ENCODE peak calls at places on chromosomes 12 and 14, in five cellular contexts. C, P, R, M and B are unnamed samples.

GRCh38 chr12:61647566-61647965 is 612.6 kb upstream of the USP15 start:
- DNase-seq in M (no peak), P (no peak), C (no peak), R (no peak), B (no peak)

GRCh38 chr12:32881107-32881506 is 15.5 kb downstream of the PKP2 start:
- DNase-seq in C (no peak), R (no peak), M (no peak), P (no peak), B (peak; percentile 15)

GRCh38 chr12:48629541-48629940 is 52.5 kb downstream of the KANSL2 start:
- DNase-seq in M (no peak), R (no peak), C (no peak), P (no peak), B (no peak)

GRCh38 chr14:101442451-101442850 is 118.8 kb upstream of the DIO3 start:
- DNase-seq in M (no peak), R (peak; percentile 78), C (no peak), P (no peak), B (no peak)

GRCh38 chr14:100537701-100538565 is 49.3 kb downstream of the BEGAIN start:
- DNase-seq in M (peak; percentile 15), R (peak; percentile 64), P (peak; percentile 23), C (no peak), B (peak; percentile 10)

GRCh38 chr14:101992708-101993107 is 28.3 kb downstream of the DYNC1H1 start:
- DNase-seq in M (no peak), C (no peak), P (no peak), R (no peak), B (no peak)

GRCh38 chr12:49953961-49954835 is 3.7 kb downstream of the AQP2 start:
- DNase-seq in P (no peak), C (no peak), M (no peak), R (peak; percentile 56), B (no peak)

GRCh38 chr12:71589478-71589881 is 74.2 kb downstream of the ZFC3H1 start:
- DNase-seq in C (no peak), M (no peak), P (no peak), R (no peak), B (no peak)

GRCh38 chr14:56172074-56172473 is 53.9 kb downstream of the PELI2 start:
- DNase-seq in P (no peak), R (no peak), C (no peak), M (no peak), B (no peak)

GRCh38 chr12:86290615-86291014 is 34.4 kb upstream of the MGAT4C start:
- DNase-seq in M (no peak), P (no peak), C (peak; percentile 6), R (no peak), B (no peak)

GRCh38 chr12:50006754-50007442 is 18.4 kb downstream of the RACGAP1 start:
- DNase-seq in P (no peak), C (no peak), R (no peak), M (no peak), B (no peak)

GRCh38 chr12:105279460-105280056 is 43.6 kb upstream of the APPL2 start:
- DNase-seq in C (peak; percentile 38), P (no peak), M (no peak), R (no peak), B (peak; percentile 19)

GRCh38 chr14:77154421-77154820 is 12.8 kb upstream of the ZDHHC22 start:
- DNase-seq in R (peak; percentile 29), M (no peak), C (no peak), P (no peak), B (no peak)

GRCh38 chr12:2443766-2444165 is 351.0 kb upstream of the FKBP4 start:
- DNase-seq in P (no peak), C (no peak), M (no peak), R (no peak), B (no peak)

GRCh38 chr12:1760566-1761382 is 59.6 kb upstream of the LRTM2 start:
- DNase-seq in C (peak; percentile 65), P (no peak), R (no peak), M (no peak), B (no peak)

DNA sequence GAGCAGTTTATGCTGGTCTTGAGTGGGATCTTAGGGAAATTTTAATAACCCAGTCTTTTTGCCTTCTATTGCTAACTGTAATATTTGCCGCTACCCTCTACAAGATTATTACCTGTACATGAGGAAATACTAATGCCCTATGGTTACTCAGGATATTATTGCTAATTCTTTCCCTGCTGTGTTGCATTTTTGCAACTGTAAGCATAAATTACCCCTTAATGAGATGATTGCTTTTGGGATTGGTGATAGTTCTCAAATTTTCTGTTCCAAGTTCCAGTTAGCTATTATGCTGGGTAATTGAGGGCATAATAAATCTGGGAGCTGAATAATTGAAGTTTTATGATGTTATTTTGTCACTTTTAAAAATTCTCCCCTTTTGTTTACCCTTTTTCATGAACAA is 22.0 kb downstream of the ATF7IP start:
- DNase-seq in C (no peak), M (no peak), P (no peak), R (no peak), B (no peak)
- H3K4me1 ChIP-seq in C (no peaks in the 10 kb centered on the region), M (no peaks in the 10 kb centered on the region), P (peaks cover 9% of the 10 kb centered on the region), R (peaks cover 100% of the 10 kb centered on the region), B (no peaks in the 10 kb centered on the region)

DNA sequence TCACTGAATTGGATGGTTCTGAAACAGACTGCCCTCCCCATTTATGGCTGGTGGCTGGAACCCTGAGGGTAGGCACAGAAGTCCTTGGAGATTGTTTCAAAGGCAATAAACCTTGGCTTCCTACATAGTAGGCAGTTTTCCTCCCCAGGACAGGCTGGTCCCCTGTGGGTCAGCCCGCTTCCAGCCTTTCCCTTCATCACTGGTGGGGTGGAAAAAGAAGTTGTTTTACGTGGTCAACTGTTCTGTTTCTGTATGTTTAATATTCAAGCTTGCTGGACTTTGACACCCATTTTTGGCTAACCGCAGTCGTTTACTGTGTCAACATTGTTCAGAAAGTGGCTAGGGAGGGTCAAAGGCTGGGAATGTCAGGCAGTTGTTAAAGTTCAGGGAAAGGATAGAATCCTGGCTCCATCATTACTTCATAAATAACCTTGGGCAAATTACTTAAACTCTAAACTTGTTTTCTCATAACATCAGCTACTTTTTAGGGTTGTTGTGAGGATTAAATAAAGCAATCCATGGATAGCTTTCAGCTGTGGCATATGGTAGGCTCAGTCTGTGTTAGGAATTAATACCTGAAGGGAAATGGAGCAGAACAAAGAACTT is 2.4 kb downstream of the KLHDC2 start:
- DNase-seq in P (no peak), C (peak; percentile 62), M (no peak), R (no peak), B (no peak)
- H3K4me3 ChIP-seq in P (peak overlapping the region; percentile 99), C (peak overlapping the region; percentile 97), M (no peak overlapping the region), R (no peak overlapping the region), B (peak overlapping the region; percentile 94)

GRCh38 chr14:105326891-105327694 is 12.5 kb downstream of the PACS2 start:
- DNase-seq in P (no peak), M (no peak), C (no peak), R (no peak), B (no peak)

GRCh38 chr14:105324871-105325270 is 10.3 kb downstream of the PACS2 start:
- DNase-seq in R (no peak), P (no peak), M (no peak), C (no peak), B (no peak)

GRCh38 chr14:105325303-105325702 is 10.8 kb downstream of the PACS2 start:
- DNase-seq in M (no peak), R (no peak), C (no peak), P (no peak), B (no peak)

GRCh38 chr14:105326568-105326867 is 12.0 kb downstream of the PACS2 start:
- DNase-seq in P (no peak), C (no peak), R (no peak), M (no peak), B (no peak)

GRCh38 chr14:105325716-105326567 is 11.4 kb downstream of the PACS2 start:
- DNase-seq in R (no peak), C (no peak), M (no peak), P (no peak), B (no peak)
- H3K4me1 ChIP-seq in R (peaks cover 88% of the 10 kb centered on the region), C (peaks cover 4% of the 10 kb centered on the region), M (peaks cover 45% of the 10 kb centered on the region), P (peaks cover 28% of the 10 kb centered on the region), B (no peaks in the 10 kb centered on the region)

GRCh38 chr12:51846911-51847829 is 1.3 kb downstream of the FIGNL2 start:
- DNase-seq in C (no peak), P (no peak), R (peak; percentile 84), M (peak; percentile 70), B (peak; percentile 85)
- H3K4me3 ChIP-seq in C (peak overlapping the region; percentile 51), P (peak overlapping the region; percentile 31), R (peak overlapping the region; percentile 51), M (peak overlapping the region; percentile 43), B (peak overlapping the region; percentile 80)

DNA sequence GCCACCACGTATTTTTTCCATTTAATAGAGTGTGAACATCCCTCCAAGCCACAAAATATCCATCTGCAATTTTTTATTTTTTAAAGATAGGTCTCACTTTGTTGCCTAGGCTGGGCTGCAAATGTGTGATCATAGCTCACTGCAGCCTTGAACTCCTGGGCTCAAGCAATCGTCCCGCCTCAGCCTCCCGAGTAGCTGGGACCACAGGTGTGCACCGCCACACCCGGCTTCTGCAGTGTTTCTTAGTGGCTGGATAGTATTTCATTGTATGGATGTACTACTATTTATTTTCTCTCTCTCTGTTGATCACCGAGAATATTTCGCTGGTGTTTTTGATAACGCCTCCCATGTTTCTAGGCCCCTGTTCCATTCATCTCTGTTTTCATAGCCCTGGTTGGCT is 17.5 kb downstream of the MLXIP start:
- DNase-seq in M (no peak), C (no peak), P (no peak), R (no peak), B (no peak)
- H3K4me1 ChIP-seq in M (peaks cover 27% of the 10 kb centered on the region), C (peaks cover 21% of the 10 kb centered on the region), P (peaks cover 72% of the 10 kb centered on the region), R (peaks cover 91% of the 10 kb centered on the region), B (peaks cover 21% of the 10 kb centered on the region)

GRCh38 chr12:108699955-108700563 is 31.3 kb downstream of the CORO1C start:
- DNase-seq in C (peak; percentile 59), M (no peak), R (no peak), P (no peak), B (no peak)

GRCh38 chr12:108696111-108696995 is 35.0 kb downstream of the CORO1C start:
- DNase-seq in R (no peak), P (no peak), M (no peak), C (peak; percentile 99), B (no peak)

GRCh38 chr12:108694812-108695278 is 36.5 kb downstream of the CORO1C start:
- DNase-seq in C (no peak), M (no peak), P (no peak), R (no peak), B (no peak)

GRCh38 chr12:108697905-108698304 is 33.4 kb downstream of the CORO1C start:
- DNase-seq in R (no peak), C (no peak), M (no peak), P (no peak), B (no peak)

GRCh38 chr12:108696996-108697290 is 34.4 kb downstream of the CORO1C start:
- DNase-seq in R (no peak), M (no peak), C (no peak), P (no peak), B (no peak)
- H3K4me3 ChIP-seq in R (no peak overlapping the region), M (no peak overlapping the region), C (no peak overlapping the region), P (no peak overlapping the region), B (no peak overlapping the region)